ENCODE peak calls at places on chromosomes 13 and 19, in five cellular contexts. Z, O, L, S and A are unnamed samples.
A peak's percentile ranks its signal among the peaks of the same experiment; 100 is the strongest.

GRCh38 chr19:35249848-35250711 is 1.3 kb downstream of the LSR start:
- DNase-seq in L (peak; percentile 61), Z (no peak), O (no peak), S (no peak), A (no peak)

GRCh38 chr19:11986754-11987153 is 21.9 kb downstream of the ZNF763 start:
- DNase-seq in L (no peak), O (no peak), S (no peak), Z (no peak), A (no peak)

GRCh38 chr13:110683203-110683883 is 22.6 kb downstream of the CARS2 start:
- DNase-seq in L (no peak), S (peak; percentile 11), Z (no peak), O (no peak), A (no peak)

GRCh38 chr13:45361596-45362206 is 20.7 kb upstream of the TPT1 start:
- DNase-seq in L (no peak), S (peak; percentile 82), Z (peak; percentile 6), O (no peak), A (no peak)

GRCh38 chr13:33775339-33776108 is 42.4 kb upstream of the RFC3 start:
- DNase-seq in O (no peak), Z (no peak), L (no peak), S (no peak), A (no peak)

GRCh38 chr13:111383591-111384440 is 63.4 kb downstream of the TEX29 start:
- DNase-seq in S (no peak), O (no peak), L (peak; percentile 42), Z (no peak), A (no peak)

GRCh38 chr13:77333521-77334083 is 6.7 kb upstream of the MYCBP2 start:
- DNase-seq in L (no peak), S (no peak), O (no peak), Z (no peak), A (peak; percentile 48)

GRCh38 chr19:23709347-23709746 is 22.3 kb upstream of the ZNF675 start:
- DNase-seq in O (no peak), L (no peak), Z (no peak), S (no peak), A (no peak)

GRCh38 chr13:105159794-105160193 is 1375.7 kb downstream of the EFNB2 start:
- DNase-seq in S (no peak), Z (no peak), O (no peak), L (no peak), A (no peak)

GRCh38 chr13:113859311-113860050 is 4.4 kb downstream of the GAS6 start:
- DNase-seq in S (no peak), Z (no peak), L (no peak), O (no peak), A (no peak)

GRCh38 chr13:27419333-27419732 is 5.1 kb upstream of the GTF3A start:
- DNase-seq in Z (no peak), S (no peak), O (no peak), L (no peak), A (no peak)

GRCh38 chr13:72666391-72666790 is 61.0 kb downstream of the MZT1 start:
- DNase-seq in S (no peak), L (no peak), Z (no peak), O (no peak), A (no peak)

GRCh38 chr13:37869756-37870488 is at the start of gene TRPC4:
- DNase-seq in S (peak; percentile 54), L (peak; percentile 81), O (no peak), Z (no peak), A (peak; percentile 41)

GRCh38 chr19:31270897-31271568 is 78.2 kb downstream of the TSHZ3 start:
- DNase-seq in O (no peak), S (no peak), Z (no peak), L (peak; percentile 66), A (no peak)

GRCh38 chr19:15195381-15195964 is 5.3 kb downstream of the NOTCH3 start:
- DNase-seq in L (peak; percentile 97), Z (peak; percentile 85), S (no peak), O (peak; percentile 57), A (peak; percentile 72)

DNA sequence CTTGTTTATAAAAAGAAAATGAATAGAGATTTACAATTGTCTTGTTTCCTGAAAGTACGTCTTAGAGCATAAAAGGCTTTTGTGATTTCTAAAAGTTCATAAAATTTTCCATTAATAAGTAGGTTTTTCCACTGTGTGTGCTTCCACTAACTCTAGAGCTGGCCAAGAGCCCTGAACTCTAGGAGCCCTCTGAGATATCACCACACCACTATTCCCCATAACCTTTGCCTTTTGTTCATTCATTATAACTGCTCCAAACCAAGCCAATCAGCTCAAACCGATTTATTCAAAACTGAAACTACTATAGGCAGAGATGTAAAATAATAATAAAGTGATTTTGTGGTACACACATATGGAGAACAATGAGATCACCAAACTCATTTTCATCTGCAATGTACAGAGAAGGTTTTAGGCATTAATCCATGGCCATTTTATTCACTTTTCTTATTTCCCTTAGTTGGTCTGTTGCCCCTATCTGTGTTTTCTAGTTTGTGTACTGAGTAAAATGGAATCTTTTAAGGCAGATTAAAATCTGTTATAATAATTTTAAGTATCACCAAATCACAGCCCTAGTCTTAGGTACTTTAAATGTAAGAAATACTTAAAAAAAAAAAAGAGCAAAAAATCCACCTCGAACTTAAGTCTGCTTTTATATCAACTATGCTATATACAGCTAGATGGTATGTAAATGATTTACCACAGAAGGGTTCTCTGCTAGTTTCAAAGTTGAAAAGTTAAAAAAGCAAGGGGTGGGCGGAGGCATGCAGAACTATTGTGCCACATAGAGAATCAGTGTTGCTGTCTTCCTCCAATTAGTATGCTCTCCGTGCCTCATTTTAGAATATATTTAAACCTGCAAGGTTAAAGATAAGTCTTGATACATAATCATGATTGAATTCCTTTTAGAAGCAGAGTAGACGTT is 311.3 kb downstream of the KLF12 start:
- DNase-seq in Z (no peak), L (no peak), S (no peak), O (no peak), A (no peak)
- H3K27ac ChIP-seq in Z (no peak overlapping the region), L (no peak overlapping the region), S (no peak overlapping the region), O (no peak overlapping the region), A (no peak overlapping the region)

GRCh38 chr19:46374526-46375475 is 27.9 kb downstream of the PPP5C start:
- DNase-seq in Z (peak; percentile 39), S (no peak), L (peak; percentile 44), O (no peak), A (no peak)

GRCh38 chr19:46371371-46371901 is 24.5 kb downstream of the PPP5C start:
- DNase-seq in S (no peak), O (no peak), Z (peak; percentile 45), L (no peak), A (no peak)

GRCh38 chr19:46369817-46370216 is 22.9 kb downstream of the PPP5C start:
- DNase-seq in Z (peak; percentile 33), S (no peak), O (no peak), L (no peak), A (no peak)

GRCh38 chr19:46373573-46374359 is 26.9 kb downstream of the PPP5C start:
- DNase-seq in Z (peak; percentile 98), S (no peak), L (peak; percentile 86), O (peak; percentile 51), A (peak; percentile 93)

GRCh38 chr19:46372901-46373572 is 26.1 kb downstream of the PPP5C start:
- DNase-seq in L (peak; percentile 72), Z (peak; percentile 52), S (no peak), O (no peak), A (no peak)
- TF ChIP-seq CTCF in L (no peak), Z (no peak), S (no peak), O (no peak), A (no peak)

GRCh38 chr13:35722438-35723060 is 246.1 kb upstream of the MAB21L1 start:
- DNase-seq in O (no peak), S (no peak), Z (no peak), L (no peak), A (no peak)
- H3K27ac ChIP-seq in O (no peak overlapping the region), S (no peak overlapping the region), Z (peak overlapping the region; percentile 31), L (no peak overlapping the region), A (no peak overlapping the region)

DNA sequence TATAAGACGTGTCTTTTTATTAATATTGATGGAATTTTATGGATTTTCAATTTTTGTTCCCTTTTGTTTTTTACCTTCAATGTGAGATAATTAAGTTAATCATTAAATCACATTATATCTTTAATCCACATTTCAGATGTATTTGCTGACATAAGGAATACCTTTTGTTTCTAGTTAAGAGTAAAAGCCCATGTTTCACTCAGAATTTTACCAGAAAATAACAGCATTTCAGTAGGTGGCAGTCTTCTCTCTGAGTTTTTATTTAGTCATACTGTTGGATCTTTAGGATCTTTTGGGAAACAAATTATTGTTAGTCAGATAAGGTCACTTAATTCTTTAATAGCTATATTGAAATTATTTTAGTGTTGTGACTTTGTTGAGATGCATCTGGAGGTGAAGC is 67.9 kb downstream of the NDFIP2 start:
- DNase-seq in S (no peak), Z (no peak), L (no peak), O (no peak), A (no peak)
- TF ChIP-seq CTCF in S (no peak), Z (no peak), L (no peak), O (no peak), A (peak; percentile 19)

DNA sequence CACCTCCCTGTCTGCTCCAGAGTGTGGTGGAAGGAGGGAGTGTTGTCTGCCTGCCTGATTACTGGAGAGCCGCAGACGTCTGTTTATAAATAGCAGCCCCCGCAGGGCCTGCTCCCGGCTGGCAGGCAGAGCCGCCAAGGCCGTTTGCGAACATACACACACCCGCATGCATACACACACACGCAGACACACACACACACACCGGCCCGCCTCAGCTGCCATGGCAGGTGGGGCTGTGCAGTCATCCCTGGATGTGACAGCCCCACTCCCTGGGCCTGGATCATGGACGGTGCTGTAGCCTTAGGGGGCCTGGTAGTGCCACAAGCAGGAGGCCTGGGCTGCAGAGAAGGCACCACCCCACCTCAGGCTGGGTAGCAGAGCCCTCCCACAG is 20.4 kb downstream of the EVI5L start:
- DNase-seq in Z (no peak), S (no peak), L (no peak), O (no peak), A (no peak)
- H3K27ac ChIP-seq in Z (no peak overlapping the region), S (no peak overlapping the region), L (no peak overlapping the region), O (no peak overlapping the region), A (peak overlapping the region; percentile 46)